ENCODE peak calls at places on chromosomes 7 and 10, in six cellular contexts. F, Z, X, J, K and E are unnamed samples.
A peak's percentile ranks its signal among the peaks of the same experiment; 100 is the strongest.

GRCh38 chr10:121036431-121036830 is 185.3 kb downstream of the WDR11 start:
- DNase-seq in Z (no peak), X (no peak), J (peak; percentile 62), K (no peak), F (no peak), E (no peak)

GRCh38 chr7:157472311-157473050 is 135.7 kb downstream of the DNAJB6 start:
- DNase-seq in F (no peak), Z (no peak), K (no peak), X (no peak), J (no peak), E (no peak)

GRCh38 chr7:2015251-2015871 is 217.4 kb downstream of the MAD1L1 start:
- DNase-seq in J (no peak), K (no peak), F (no peak), Z (no peak), X (no peak), E (no peak)

GRCh38 chr7:86914468-86915054 is 144.9 kb downstream of the ELAPOR2 start:
- DNase-seq in J (no peak), K (peak; percentile 33), X (peak; percentile 13), F (no peak), Z (no peak), E (peak; percentile 7)

GRCh38 chr10:30705625-30706149 is 76.1 kb upstream of the LYZL2 start:
- DNase-seq in J (no peak), F (no peak), X (no peak), K (no peak), Z (no peak), E (no peak)

GRCh38 chr7:48090095-48090805 is 1.2 kb downstream of the UPP1 start:
- DNase-seq in X (no peak), J (no peak), Z (no peak), F (no peak), K (peak; percentile 56), E (no peak)

GRCh38 chr7:34066968-34067367 is 161.6 kb downstream of the BMPER start:
- DNase-seq in X (peak; percentile 19), F (no peak), Z (peak; percentile 35), K (peak; percentile 77), J (peak; percentile 47), E (no peak)

GRCh38 chr7:49635800-49636199 is 137.6 kb upstream of the VWC2 start:
- DNase-seq in Z (no peak), X (no peak), F (no peak), J (peak; percentile 1), K (no peak), E (no peak)

GRCh38 chr7:36986429-36987362 is 262.4 kb upstream of the AOAH start:
- DNase-seq in X (peak; percentile 83), J (peak; percentile 27), Z (peak; percentile 78), K (peak; percentile 64), F (peak; percentile 32), E (peak; percentile 20)

GRCh38 chr10:122567056-122567660 is 6.6 kb downstream of the DMBT1 start:
- DNase-seq in F (peak; percentile 14), X (peak; percentile 58), J (no peak), K (peak; percentile 38), Z (no peak), E (no peak)

GRCh38 chr10:87775766-87776165 is 42.3 kb downstream of the ATAD1 start:
- DNase-seq in J (peak; percentile 36), X (no peak), F (no peak), K (peak; percentile 53), Z (no peak), E (no peak)

GRCh38 chr7:34133356-34133982 is 228.1 kb downstream of the BMPER start:
- DNase-seq in J (peak; percentile 95), K (peak; percentile 40), Z (no peak), F (no peak), X (no peak), E (no peak)

GRCh38 chr7:28005075-28005847 is 175.3 kb downstream of the JAZF1 start:
- DNase-seq in Z (no peak), X (no peak), K (peak; percentile 23), J (no peak), F (no peak), E (no peak)

GRCh38 chr7:39825391-39825790 is 124.7 kb upstream of the CDK13 start:
- DNase-seq in Z (no peak), J (peak; percentile 10), K (no peak), X (no peak), F (no peak), E (no peak)

GRCh38 chr7:121797283-121798037 is 75.5 kb upstream of the PTPRZ1 start:
- DNase-seq in K (peak; percentile 2), J (peak; percentile 80), Z (no peak), X (no peak), F (no peak), E (no peak)

GRCh38 chr10:106424076-106424475 is 740.4 kb downstream of the SORCS1 start:
- DNase-seq in F (no peak), X (no peak), Z (no peak), J (peak; percentile 99), K (peak; percentile 96), E (no peak)

GRCh38 chr10:113219446-113219845 is 269.4 kb downstream of the TCF7L2 start:
- DNase-seq in X (no peak), K (no peak), F (no peak), J (no peak), Z (no peak), E (no peak)

GRCh38 chr7:85114342-85114741 is 72.5 kb downstream of the SEMA3D start:
- DNase-seq in Z (no peak), X (no peak), J (peak; percentile 85), F (no peak), K (no peak), E (no peak)

GRCh38 chr7:103010220-103010607 is 64.4 kb downstream of the FBXL13 start:
- DNase-seq in Z (no peak), K (no peak), J (no peak), X (no peak), F (no peak), E (no peak)

GRCh38 chr7:90271753-90272152 is 26.8 kb downstream of the CFAP69 start:
- DNase-seq in X (no peak), J (peak; percentile 35), K (peak; percentile 69), F (no peak), Z (no peak), E (no peak)

GRCh38 chr7:74280985-74281384 is 8.2 kb upstream of the CLIP2 start:
- DNase-seq in K (peak; percentile 65), X (no peak), F (no peak), J (no peak), Z (no peak), E (no peak)

GRCh38 chr7:102830206-102830605 is 81.4 kb downstream of the FAM185A start:
- DNase-seq in J (no peak), X (no peak), Z (no peak), K (peak; percentile 55), F (no peak), E (no peak)